ENCODE peak calls at places on chromosomes 11 and 22, in four cellular contexts. T is ovary, W is AG09309, X is prostate gland. V is an unnamed sample.

GRCh38 chr11:111514216-111515031 is at the start of gene HOATZ:
- DNase-seq in T (no peak), W (no peak), X (no peak), V (peak)

GRCh38 chr11:95412074-95412473 is 181.1 kb upstream of the SESN3 start:
- DNase-seq in T (no peak), W (no peak), X (no peak), V (no peak)

GRCh38 chr22:50327711-50328019 is 853 bp upstream of the DENND6B start:
- DNase-seq in T (no peak), W (no peak), X (no peak), V (no peak)

GRCh38 chr11:12942157-12942556 is 67.0 kb upstream of the RASSF10 start:
- DNase-seq in T (no peak), W (no peak), X (no peak), V (no peak)

GRCh38 chr11:45405916-45406670 is 120.0 kb upstream of the SYT13 start:
- DNase-seq in T (no peak), W (no peak), X (no peak), V (no peak)

GRCh38 chr22:46031965-46032851 is 55.2 kb upstream of the WNT7B start:
- DNase-seq in T (peak), W (no peak), X (no peak), V (no peak)

GRCh38 chr11:117468888-117469287 is 141.2 kb downstream of the CEP164 start:
- DNase-seq in T (no peak), W (no peak), X (no peak), V (no peak)

GRCh38 chr11:96052921-96053631 is 129.2 kb upstream of the MTMR2 start:
- DNase-seq in T (no peak), W (no peak), X (no peak), V (no peak)

GRCh38 chr22:41563051-41563711 is 2.4 kb downstream of the CSDC2 start:
- DNase-seq in T (peak), W (no peak), X (no peak), V (no peak)

GRCh38 chr22:32794449-32795213 is 6.9 kb upstream of the TIMP3 start:
- DNase-seq in T (no peak), W (no peak), X (no peak), V (no peak)

GRCh38 chr22:38097058-38097457 is 13.1 kb upstream of the SLC16A8 start:
- DNase-seq in T (no peak), W (no peak), X (no peak), V (no peak)

GRCh38 chr11:91981995-91982394 is 242.6 kb upstream of the FAT3 start:
- DNase-seq in T (no peak), W (peak), X (peak), V (no peak)

GRCh38 chr22:27259390-27259789 is 542.2 kb downstream of the MN1 start:
- DNase-seq in T (no peak), W (no peak), X (no peak), V (no peak)

GRCh38 chr11:75524576-75525432 is 937 bp downstream of the GDPD5 start:
- DNase-seq in T (peak), W (no peak), X (no peak), V (peak)

GRCh38 chr22:24432059-24432853 is 4.9 kb downstream of the ADORA2A start:
- DNase-seq in T (peak), W (no peak), X (peak), V (peak)

GRCh38 chr11:72781313-72782080 is 12.3 kb downstream of the STARD10 start:
- DNase-seq in T (peak), W (no peak), X (peak), V (peak)

GRCh38 chr11:464316-464715 is 14.2 kb downstream of the PTDSS2 start:
- DNase-seq in T (no peak), W (no peak), X (no peak), V (no peak)

GRCh38 chr22:44118645-44119315 is 61.9 kb upstream of the PARVG start:
- DNase-seq in T (no peak), W (no peak), X (no peak), V (no peak)

GRCh38 chr11:62054484-62055121 is 69.2 kb upstream of the INCENP start:
- DNase-seq in T (no peak), W (peak), X (no peak), V (no peak)

GRCh38 chr11:13777341-13777985 is 109.0 kb downstream of the FAR1 start:
- DNase-seq in T (no peak), W (no peak), X (no peak), V (no peak)

GRCh38 chr22:37999640-38000272 is 15.4 kb upstream of the SOX10 start:
- DNase-seq in T (no peak), W (no peak), X (peak), V (no peak)

GRCh38 chr11:59611570-59612565 is 3.7 kb downstream of the OSBP start:
- DNase-seq in T (no peak), W (no peak), X (peak), V (no peak)

GRCh38 chr11:61266602-61267001 is 25.6 kb downstream of the PGA5 start:
- DNase-seq in T (no peak), W (no peak), X (no peak), V (no peak)

GRCh38 chr22:40628354-40629042 is 8.0 kb downstream of the MRTFA start:
- DNase-seq in T (no peak), W (peak), X (no peak), V (no peak)

GRCh38 chr11:9973921-9974320 is 310.0 kb downstream of the SWAP70 start:
- DNase-seq in T (no peak), W (no peak), X (no peak), V (no peak)

GRCh38 chr22:50701428-50702154 is 29.0 kb downstream of the SHANK3 start:
- DNase-seq in T (peak), W (no peak), X (no peak), V (no peak)

GRCh38 chr11:77633856-77634425 is 3.7 kb downstream of the CLNS1A start:
- DNase-seq in T (no peak), W (no peak), X (no peak), V (no peak)

GRCh38 chr11:72146625-72147024 is 11.1 kb downstream of the FOLR3 start:
- DNase-seq in T (no peak), W (no peak), X (no peak), V (no peak)